ENCODE peak calls at places on chromosomes 6 and 20, in nine cellular contexts. Q is HFF-Myc, O is A549, H is fibroblast of mammary gland, T is heart left ventricle, K is tibial nerve, F is esophagus squamous epithelium, N is GM12864, J is lower lobe of right lung. L is an unnamed sample.

GRCh38 chr6:113909224-113909856 is 52.2 kb downstream of the MARCKS start:
- DNase-seq in O (peak; percentile 32), K (peak; percentile 42), F (no peak), T (no peak), N (peak; percentile 24), Q (peak; percentile 72), H (peak; percentile 74), J (no peak), L (peak; percentile 11)

GRCh38 chr20:60535211-60535610 is 577.0 kb downstream of the CDH26 start:
- DNase-seq in T (no peak), Q (no peak), H (no peak), F (no peak), J (no peak), K (no peak), O (no peak), N (no peak), L (peak; percentile 54)

GRCh38 chr6:134956032-134956431 is 6.1 kb upstream of the ALDH8A1 start:
- DNase-seq in J (no peak), T (no peak), Q (no peak), O (no peak), H (no peak), K (no peak), N (no peak), F (no peak), L (no peak)

GRCh38 chr6:81075974-81076373 is 676.5 kb downstream of the TENT5A start:
- DNase-seq in T (no peak), O (no peak), H (peak; percentile 17), J (no peak), K (no peak), Q (no peak), N (no peak), F (no peak), L (no peak)

GRCh38 chr20:45781391-45781931 is 10.2 kb downstream of the WFDC3 start:
- DNase-seq in K (no peak), H (peak; percentile 97), F (no peak), T (no peak), N (no peak), J (no peak), Q (peak; percentile 95), O (no peak), L (no peak)

GRCh38 chr6:121124600-121124999 is 209.7 kb downstream of the TBC1D32 start:
- DNase-seq in N (no peak), O (no peak), H (no peak), K (no peak), F (no peak), Q (no peak), J (no peak), T (no peak), L (no peak)

GRCh38 chr20:46523696-46524328 is 10.5 kb upstream of the ZNF334 start:
- DNase-seq in F (no peak), O (no peak), J (no peak), H (peak; percentile 20), N (no peak), K (no peak), Q (no peak), T (no peak), L (no peak)

GRCh38 chr20:53751394-53752368 is 158.0 kb upstream of the ZNF217 start:
- DNase-seq in N (peak; percentile 85), Q (no peak), H (no peak), F (no peak), K (no peak), T (no peak), O (no peak), J (no peak), L (no peak)

GRCh38 chr6:13725570-13725969 is 13.9 kb upstream of the RANBP9 start:
- DNase-seq in N (no peak), O (no peak), J (no peak), K (no peak), H (no peak), Q (no peak), F (no peak), T (no peak), L (peak; percentile 58)

GRCh38 chr6:79224005-79224404 is 10.5 kb downstream of the HMGN3 start:
- DNase-seq in N (no peak), K (no peak), Q (no peak), F (no peak), O (no peak), J (no peak), H (no peak), T (no peak), L (no peak)

DNA sequence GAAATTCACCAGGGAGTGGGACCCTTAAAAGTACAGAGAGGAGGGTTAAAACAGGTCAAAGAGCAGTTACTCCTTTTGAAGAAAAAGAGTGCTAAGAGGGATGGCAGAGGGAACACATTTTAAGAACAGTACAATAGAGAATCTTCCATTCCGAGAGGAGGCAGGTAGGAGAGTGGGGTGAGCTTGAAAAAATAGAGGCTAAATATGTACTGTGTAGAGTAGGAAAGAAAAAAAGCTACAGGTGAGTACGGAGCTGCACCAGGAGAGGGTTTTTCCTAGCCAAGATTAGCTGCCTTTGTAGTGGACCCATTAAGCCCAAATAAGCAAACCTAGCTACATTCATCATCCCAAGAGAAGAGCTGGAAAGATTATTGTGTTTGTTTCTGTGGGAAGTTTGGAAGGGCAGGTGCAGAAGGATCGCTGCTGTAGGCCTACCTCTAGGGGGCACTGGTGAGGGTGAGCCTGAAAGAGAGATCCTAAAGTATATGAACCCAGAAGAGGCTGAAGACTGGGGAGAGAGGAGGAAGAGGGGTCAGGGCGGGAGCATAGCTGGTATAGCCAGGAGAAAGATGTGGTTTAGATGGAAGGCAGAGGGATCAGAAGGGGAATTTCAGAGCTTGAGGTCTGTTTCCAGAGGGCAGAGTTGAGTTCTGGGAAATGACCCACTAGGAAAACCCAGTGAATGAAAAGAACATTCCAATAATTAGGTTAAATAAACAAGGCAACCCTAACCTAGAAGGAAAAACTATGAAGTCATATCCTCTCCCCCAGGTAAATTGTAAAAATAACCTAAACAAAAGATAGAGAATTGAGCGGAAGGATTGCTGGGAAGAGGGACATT is 50.2 kb upstream of the HINT3 start:
- DNase-seq in T (no peak), F (no peak), H (peak; percentile 38), N (no peak), O (peak; percentile 25), K (peak; percentile 26), J (peak; percentile 49), Q (no peak), L (no peak)
- TF ChIP-seq CTCF in T (peak; percentile 46), F (peak; percentile 65), H (peak; percentile 83), N (peak; percentile 97), O (peak; percentile 47), K (peak; percentile 30), J (peak; percentile 71), Q (peak; percentile 86), L (peak; percentile 47)

DNA sequence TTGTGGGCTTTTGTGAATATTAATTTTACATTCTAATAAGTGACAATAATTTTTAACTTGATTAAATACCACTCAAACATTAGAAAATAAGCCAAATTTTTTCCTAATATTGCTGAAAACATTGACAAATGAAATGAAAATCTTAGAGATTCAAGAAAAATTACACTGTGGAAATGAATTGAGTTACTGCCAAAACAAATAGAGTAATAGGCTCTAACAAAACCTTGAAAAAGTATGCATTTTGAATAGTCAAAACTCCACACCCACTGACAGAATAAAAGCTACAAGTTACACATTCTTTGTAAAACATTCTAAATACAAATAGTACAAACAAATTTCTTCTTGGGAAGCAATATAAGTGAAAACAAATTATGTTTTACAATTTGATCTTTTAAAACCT is 5.9 kb downstream of the TBX18 start:
- DNase-seq in Q (no peak), J (no peak), T (no peak), H (no peak), N (no peak), O (no peak), K (no peak), F (no peak), L (no peak)
- H3K4me3 ChIP-seq in Q (no peak overlapping the region), J (no peak overlapping the region), T (no peak overlapping the region), H (no peak overlapping the region), N (no peak overlapping the region), O (no peak overlapping the region), K (no peak overlapping the region), F (no peak overlapping the region), L (no peak overlapping the region)

GRCh38 chr6:17165383-17165782 is 63.5 kb downstream of the STMND1 start:
- DNase-seq in N (no peak), J (no peak), O (no peak), H (no peak), F (no peak), Q (no peak), K (no peak), T (no peak), L (no peak)

GRCh38 chr6:17167327-17167979 is 65.6 kb downstream of the STMND1 start:
- DNase-seq in K (no peak), H (peak; percentile 19), J (peak; percentile 47), F (no peak), N (no peak), O (peak; percentile 52), T (peak; percentile 76), Q (peak; percentile 35), L (no peak)

GRCh38 chr6:17173071-17173470 is 71.2 kb downstream of the STMND1 start:
- DNase-seq in Q (no peak), T (no peak), K (no peak), O (no peak), N (no peak), H (no peak), F (no peak), J (no peak), L (no peak)

GRCh38 chr6:17169701-17170100 is 67.9 kb downstream of the STMND1 start:
- DNase-seq in K (no peak), N (no peak), O (no peak), T (no peak), J (no peak), Q (no peak), F (no peak), H (no peak), L (no peak)

DNA sequence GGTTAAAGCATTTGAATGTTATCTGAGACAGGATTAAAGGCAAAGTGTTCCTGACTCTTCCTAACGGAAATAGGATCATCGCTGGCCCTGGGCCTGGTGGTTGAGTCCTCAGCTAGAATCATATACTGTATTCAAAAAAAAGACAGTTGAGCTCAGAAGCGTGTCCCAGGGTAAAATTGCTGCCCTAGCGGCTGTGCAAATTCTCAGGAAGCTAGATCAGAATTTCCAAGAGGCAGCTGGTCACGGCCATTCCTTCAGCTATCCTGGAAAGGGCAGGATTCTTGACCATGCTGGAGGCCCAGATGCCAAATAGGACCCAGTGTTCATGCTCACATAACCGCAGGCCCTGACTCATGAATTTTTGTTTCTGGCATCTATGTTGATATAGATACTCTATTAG is 67.4 kb downstream of the STMND1 start:
- DNase-seq in T (no peak), O (no peak), J (no peak), Q (no peak), F (no peak), H (peak; percentile 32), K (no peak), N (no peak), L (no peak)
- TF ChIP-seq CTCF in T (no peak), O (no peak), J (no peak), Q (no peak), F (no peak), H (no peak), K (no peak), N (no peak), L (no peak)

DNA sequence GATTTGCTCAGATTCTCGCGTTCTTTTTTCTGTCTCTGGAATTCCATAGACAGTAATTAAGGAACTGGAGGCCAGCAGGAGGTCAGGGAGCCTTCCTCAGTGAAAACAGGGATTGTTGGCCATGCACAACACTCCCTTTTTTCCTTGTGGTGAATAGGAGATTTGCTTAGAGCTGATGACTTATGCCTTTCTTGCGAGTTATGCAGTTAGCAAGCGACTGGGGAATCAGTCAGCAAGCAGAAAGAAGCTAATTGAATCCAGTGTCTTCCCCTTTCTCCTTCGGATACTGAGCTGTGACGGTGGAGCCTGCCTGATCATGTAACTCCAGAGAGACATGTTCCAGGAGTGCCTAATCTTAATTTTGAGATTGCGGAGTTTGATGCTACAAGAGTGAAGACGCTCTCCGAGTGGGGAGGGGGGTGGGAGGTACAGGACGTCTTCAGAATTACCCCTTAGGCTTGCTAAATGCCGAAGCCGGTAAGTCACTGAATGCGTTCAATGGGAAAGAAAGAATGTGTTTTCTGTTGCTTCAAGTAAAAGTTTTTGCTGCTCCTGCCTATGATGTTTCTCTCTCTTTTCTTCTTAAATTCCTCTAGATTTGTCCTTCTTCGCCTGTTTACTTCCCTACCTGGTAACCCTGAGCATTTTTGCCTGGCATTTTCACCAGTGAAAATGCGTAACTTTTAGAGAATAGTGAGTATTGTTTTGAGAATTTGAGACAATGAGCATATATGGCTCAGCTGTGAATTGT is 165.9 kb downstream of the SASH1 start:
- DNase-seq in J (no peak), K (no peak), N (no peak), O (no peak), H (peak; percentile 93), Q (no peak), F (no peak), T (no peak), L (no peak)
- H3K4me3 ChIP-seq in J (peak overlapping the region; percentile 45), K (peak overlapping the region; percentile 40), N (no peak overlapping the region), O (no peak overlapping the region), H (peak overlapping the region; percentile 67), Q (peak overlapping the region; percentile 79), F (peak overlapping the region; percentile 16), T (peak overlapping the region; percentile 68), L (no peak overlapping the region)